ENCODE peak calls at places on chromosome 9, in seven cellular contexts. O is fibroblast of pulmonary artery, U is A549, Y is AG09309, L is HFF-Myc, X is upper lobe of right lung, N is GM12878. Q is an unnamed sample.

GRCh38 chr9:120571443-120572257 is 8.3 kb downstream of the CDK5RAP2 start:
- DNase-seq in O (peak; percentile 53), U (no peak), Y (peak; percentile 84), L (no peak), X (peak; percentile 69), N (no peak), Q (no peak)

GRCh38 chr9:131320031-131320685 is 30.6 kb downstream of the PLPP7 start:
- DNase-seq in O (no peak), U (no peak), Y (no peak), L (no peak), X (peak; percentile 60), N (no peak), Q (no peak)

GRCh38 chr9:15936316-15936869 is 383.6 kb downstream of the CCDC171 start:
- DNase-seq in O (peak; percentile 44), U (no peak), Y (peak; percentile 31), L (peak; percentile 70), X (no peak), N (no peak), Q (no peak)

GRCh38 chr9:8750639-8751041 is 951.1 kb upstream of the DMAC1 start:
- DNase-seq in O (peak; percentile 1), U (no peak), Y (no peak), L (no peak), X (no peak), N (no peak), Q (no peak)

GRCh38 chr9:134619456-134619982 is 22.1 kb upstream of the COL5A1 start:
- DNase-seq in O (no peak), U (no peak), Y (no peak), L (no peak), X (peak; percentile 30), N (no peak), Q (no peak)

GRCh38 chr9:27355166-27355565 is 58.2 kb upstream of the EQTN start:
- DNase-seq in O (peak; percentile 13), U (no peak), Y (no peak), L (no peak), X (no peak), N (no peak), Q (no peak)

GRCh38 chr9:101566904-101567724 is 27.7 kb downstream of the PPP3R2 start:
- DNase-seq in O (peak; percentile 52), U (peak; percentile 36), Y (peak; percentile 11), L (no peak), X (no peak), N (no peak), Q (peak; percentile 55)

GRCh38 chr9:104984121-104984520 is 56.2 kb upstream of the ABCA1 start:
- DNase-seq in O (no peak), U (no peak), Y (no peak), L (no peak), X (no peak), N (no peak), Q (no peak)

GRCh38 chr9:8542537-8542936 is 743.0 kb upstream of the DMAC1 start:
- DNase-seq in O (no peak), U (no peak), Y (no peak), L (no peak), X (no peak), N (no peak), Q (no peak)

GRCh38 chr9:38047301-38048251 is 21.5 kb downstream of the SHB start:
- DNase-seq in O (peak; percentile 88), U (peak; percentile 94), Y (peak; percentile 81), L (peak; percentile 79), X (peak; percentile 78), N (no peak), Q (peak; percentile 89)
- H3K4me3 ChIP-seq in O (no peak overlapping the region), U (peak overlapping the region; percentile 25), Y (no peak overlapping the region), L (peak overlapping the region; percentile 26), X (peak overlapping the region; percentile 9), N (no peak overlapping the region), Q (no peak overlapping the region)

GRCh38 chr9:112861638-112862555 is 28.8 kb downstream of the SLC46A2 start:
- DNase-seq in O (peak; percentile 69), U (no peak), Y (no peak), L (no peak), X (peak; percentile 72), N (no peak), Q (peak; percentile 71)
- H3K4me3 ChIP-seq in O (no peak overlapping the region), U (no peak overlapping the region), Y (no peak overlapping the region), L (no peak overlapping the region), X (peak overlapping the region; percentile 1), N (no peak overlapping the region), Q (no peak overlapping the region)

GRCh38 chr9:37119360-37119759 is 1.0 kb upstream of the ZCCHC7 start:
- DNase-seq in O (no peak), U (no peak), Y (no peak), L (no peak), X (no peak), N (no peak), Q (no peak)

GRCh38 chr9:37117956-37118355 is 2.4 kb upstream of the ZCCHC7 start:
- DNase-seq in O (no peak), U (no peak), Y (no peak), L (no peak), X (no peak), N (no peak), Q (no peak)

GRCh38 chr9:37119907-37120839 is at the start of gene ZCCHC7:
- DNase-seq in O (peak; percentile 97), U (peak; percentile 96), Y (peak; percentile 71), L (peak; percentile 82), X (peak; percentile 98), N (peak; percentile 89), Q (peak; percentile 83)

GRCh38 chr9:37126214-37126788 is 5.9 kb downstream of the ZCCHC7 start:
- DNase-seq in O (no peak), U (no peak), Y (no peak), L (no peak), X (no peak), N (no peak), Q (no peak)

DNA sequence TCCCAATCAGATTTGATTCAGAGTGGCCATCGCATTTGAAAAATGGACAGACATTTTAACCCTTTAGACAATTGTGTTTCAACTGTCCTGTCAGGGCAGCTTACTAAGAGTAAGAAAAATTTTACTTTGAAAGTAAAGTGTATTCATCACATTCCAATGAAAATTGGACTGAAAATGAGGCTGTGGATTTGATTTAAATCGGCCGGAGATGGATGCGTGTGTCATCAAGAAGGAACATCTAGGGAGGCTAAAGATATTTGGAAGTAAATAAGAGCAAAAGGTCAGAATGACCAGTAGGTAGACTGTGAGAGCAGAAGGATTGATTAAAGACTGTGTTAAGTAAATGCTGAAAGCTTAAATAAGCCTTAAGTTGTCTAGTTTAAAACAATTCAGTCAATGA is 1.5 kb downstream of the ZCCHC7 start:
- DNase-seq in O (no peak), U (no peak), Y (no peak), L (no peak), X (no peak), N (no peak), Q (no peak)
- H3K4me3 ChIP-seq in O (peak overlapping the region; percentile 84), U (peak overlapping the region; percentile 98), Y (peak overlapping the region; percentile 82), L (peak overlapping the region; percentile 82), X (peak overlapping the region; percentile 96), N (peak overlapping the region; percentile 93), Q (no peak overlapping the region)

GRCh38 chr9:385818-386398 is 171.2 kb downstream of the DOCK8 start:
- DNase-seq in O (peak; percentile 76), U (peak; percentile 56), Y (peak; percentile 10), L (peak; percentile 25), X (no peak), N (no peak), Q (peak; percentile 70)
- H3K4me3 ChIP-seq in O (no peak overlapping the region), U (no peak overlapping the region), Y (no peak overlapping the region), L (no peak overlapping the region), X (no peak overlapping the region), N (no peak overlapping the region), Q (no peak overlapping the region)

GRCh38 chr9:136346157-136346481 is 17.4 kb downstream of the DNLZ start:
- DNase-seq in O (no peak), U (no peak), Y (no peak), L (no peak), X (no peak), N (no peak), Q (no peak)
- H3K4me3 ChIP-seq in O (no peak overlapping the region), U (no peak overlapping the region), Y (no peak overlapping the region), L (no peak overlapping the region), X (peak overlapping the region; percentile 30), N (no peak overlapping the region), Q (no peak overlapping the region)

GRCh38 chr9:127828262-127829031 is 25.8 kb downstream of the FPGS start:
- DNase-seq in O (peak; percentile 80), U (peak; percentile 87), Y (no peak), L (peak; percentile 36), X (peak; percentile 87), N (no peak), Q (peak; percentile 31)
- H3K4me3 ChIP-seq in O (no peak overlapping the region), U (peak overlapping the region; percentile 32), Y (no peak overlapping the region), L (no peak overlapping the region), X (peak overlapping the region; percentile 23), N (no peak overlapping the region), Q (peak overlapping the region; percentile 6)

DNA sequence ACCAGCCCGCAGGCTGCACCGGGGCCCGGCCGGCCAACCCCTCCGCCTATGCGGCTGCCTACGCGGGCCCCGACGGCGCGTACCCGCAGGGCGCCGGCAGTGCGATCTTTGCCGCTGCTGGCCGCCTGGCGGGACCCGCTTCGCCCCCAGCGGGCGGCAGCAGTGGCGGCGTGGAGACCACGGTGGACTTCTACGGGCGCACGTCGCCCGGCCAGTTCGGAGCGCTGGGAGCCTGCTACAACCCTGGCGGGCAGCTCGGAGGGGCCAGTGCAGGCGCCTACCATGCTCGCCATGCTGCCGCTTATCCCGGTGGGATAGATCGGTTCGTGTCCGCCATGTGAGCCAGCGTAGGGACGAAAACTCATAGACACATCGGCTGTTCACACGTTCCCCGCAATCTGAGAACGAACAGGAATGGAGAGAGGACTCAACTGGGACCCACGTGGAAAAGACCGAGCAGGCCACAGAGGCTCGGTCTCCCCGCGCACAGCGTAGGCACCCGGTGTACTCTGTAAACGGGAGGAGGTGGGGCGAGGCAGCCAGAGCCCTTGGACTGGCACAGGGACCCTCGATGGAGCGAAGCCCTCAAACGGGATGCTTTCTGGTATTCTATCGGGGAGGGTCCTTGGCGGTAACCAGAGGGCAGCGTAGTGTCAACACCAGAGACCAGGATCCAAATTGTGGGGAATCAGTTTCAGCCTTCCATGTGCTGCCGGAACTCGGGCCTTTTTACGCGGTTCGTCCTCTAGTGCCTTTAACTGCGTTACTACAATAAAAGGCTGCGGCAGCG is 1.9 kb downstream of the FOXE1 start:
- DNase-seq in O (no peak), U (no peak), Y (no peak), L (no peak), X (no peak), N (no peak), Q (no peak)
- H3K4me3 ChIP-seq in O (no peak overlapping the region), U (peak overlapping the region; percentile 74), Y (no peak overlapping the region), L (no peak overlapping the region), X (no peak overlapping the region), N (no peak overlapping the region), Q (no peak overlapping the region)